ENCODE peak calls at places on chromosomes 11 and 22, in seven cellular contexts. F is stimulated activated CD8-positive, alpha-beta memory T cell treated with anti-CD3 and anti-CD28 coated beads, Interleukin-2, amount 100 ng/mL, for 48 hours; V is EL; W is NCI-H774; X is LoVo; O is mammary epithelial cell; M is WTC11. P is an unnamed sample.

GRCh38 chr11:72735495-72736027 is 16.6 kb downstream of the ARAP1 start:
- DNase-seq in F (no peak), V (peak), W (no peak), X (peak), O (peak), M (no peak), P (no peak)

GRCh38 chr22:38923463-38924196 is 33.8 kb upstream of the APOBEC3A start:
- DNase-seq in F (no peak), V (peak), W (peak), X (peak), O (peak), M (no peak), P (peak)

GRCh38 chr11:16815047-16815767 is 76.8 kb downstream of the C11orf58 start:
- DNase-seq in F (no peak), V (no peak), W (no peak), X (no peak), O (no peak), M (no peak), P (no peak)

GRCh38 chr11:46125284-46125683 is 4.0 kb upstream of the PHF21A start:
- DNase-seq in F (no peak), V (no peak), W (no peak), X (no peak), O (no peak), M (no peak), P (no peak)

GRCh38 chr11:8018742-8019631 is 31.9 kb downstream of the EIF3F start:
- DNase-seq in F (peak), V (peak), W (peak), X (no peak), O (peak), M (peak), P (peak)

GRCh38 chr11:12789574-12789973 is 115.4 kb downstream of the TEAD1 start:
- DNase-seq in F (no peak), V (no peak), W (no peak), X (no peak), O (no peak), M (no peak), P (no peak)

GRCh38 chr11:102186836-102187235 is 76.6 kb downstream of the YAP1 start:
- DNase-seq in F (no peak), V (no peak), W (no peak), X (no peak), O (no peak), M (no peak), P (peak)

GRCh38 chr11:74846770-74847169 is 98.1 kb downstream of the RNF169 start:
- DNase-seq in F (no peak), V (no peak), W (no peak), X (no peak), O (no peak), M (no peak), P (peak)

GRCh38 chr11:110184974-110185597 is 91.9 kb downstream of the ZC3H12C start:
- DNase-seq in F (no peak), V (peak), W (no peak), X (no peak), O (peak), M (no peak), P (peak)

GRCh38 chr11:93480756-93481155 is 62.4 kb downstream of the SMCO4 start:
- DNase-seq in F (no peak), V (no peak), W (no peak), X (no peak), O (no peak), M (no peak), P (no peak)

GRCh38 chr22:29306830-29307657 is 594 bp downstream of the GAS2L1 start:
- DNase-seq in F (no peak), V (peak), W (no peak), X (peak), O (peak), M (peak), P (no peak)

GRCh38 chr22:27576815-27577564 is 224.6 kb downstream of the MN1 start:
- DNase-seq in F (no peak), V (no peak), W (no peak), X (no peak), O (no peak), M (no peak), P (no peak)

GRCh38 chr11:109184376-109184775 is 237.6 kb upstream of the C11orf87 start:
- DNase-seq in F (no peak), V (no peak), W (no peak), X (no peak), O (no peak), M (no peak), P (no peak)

GRCh38 chr11:134657631-134658030 is 245.6 kb upstream of the B3GAT1 start:
- DNase-seq in F (no peak), V (no peak), W (no peak), X (no peak), O (no peak), M (no peak), P (no peak)

GRCh38 chr11:44275241-44275640 is 34.7 kb downstream of the ALX4 start:
- DNase-seq in F (no peak), V (no peak), W (no peak), X (no peak), O (no peak), M (no peak), P (no peak)

GRCh38 chr11:57343825-57344224 is 5.7 kb downstream of the P2RX3 start:
- DNase-seq in F (no peak), V (no peak), W (no peak), X (no peak), O (no peak), M (no peak), P (no peak)

GRCh38 chr11:85772700-85773099 is 38.2 kb downstream of the SYTL2 start:
- DNase-seq in F (no peak), V (peak), W (no peak), X (no peak), O (no peak), M (no peak), P (no peak)

GRCh38 chr11:19652976-19653375 is 59.7 kb upstream of the NAV2 start:
- DNase-seq in F (no peak), V (no peak), W (no peak), X (no peak), O (no peak), M (no peak), P (peak)

GRCh38 chr11:67277231-67277961 is 11.1 kb downstream of the GRK2 start:
- DNase-seq in F (peak), V (peak), W (peak), X (no peak), O (peak), M (peak), P (no peak)

GRCh38 chr11:61160487-61161189 is 588 bp downstream of the VPS37C start:
- DNase-seq in F (no peak), V (peak), W (no peak), X (no peak), O (no peak), M (no peak), P (peak)

GRCh38 chr11:128582496-128583366 is 4.6 kb downstream of the ETS1 start:
- DNase-seq in F (no peak), V (peak), W (no peak), X (no peak), O (peak), M (peak), P (peak)

GRCh38 chr11:76744186-76745058 is 38.7 kb upstream of the TSKU start:
- DNase-seq in F (no peak), V (peak), W (no peak), X (no peak), O (no peak), M (no peak), P (no peak)

GRCh38 chr11:57324154-57324885 is 432 bp downstream of the TNKS1BP1 start:
- DNase-seq in F (no peak), V (peak), W (no peak), X (no peak), O (no peak), M (peak), P (no peak)

GRCh38 chr11:6862961-6863360 is at the start of gene OR10A2:
- DNase-seq in F (no peak), V (no peak), W (no peak), X (no peak), O (peak), M (no peak), P (no peak)

GRCh38 chr11:91837649-91838330 is 386.8 kb upstream of the FAT3 start:
- DNase-seq in F (no peak), V (no peak), W (no peak), X (no peak), O (no peak), M (no peak), P (no peak)